ENCODE peak calls at places on chromosomes 12 and 14, in nine cellular contexts. Y is endothelial cell; U is fibroblast of the aortic adventitia; T is dorsolateral prefrontal cortex; X is gastrocnemius medialis; C is CD4-positive, alpha-beta T cell; S is keratinocyte; E is neural crest cell; W is psoas muscle. A is an unnamed sample.

GRCh38 chr12:50842637-50843493 is at the start of gene TMPRSS12:
- DNase-seq in S (no peak), E (no peak), W (no peak), U (no peak), T (no peak), C (no peak), X (no peak), Y (no peak), A (peak; percentile 55)

GRCh38 chr14:103418508-103418818 is 33.2 kb downstream of the MARK3 start:
- DNase-seq in S (no peak), C (no peak), E (no peak), U (peak; percentile 61), T (no peak), W (no peak), X (no peak), Y (no peak), A (no peak)

GRCh38 chr12:115672506-115673080 is 604.9 kb downstream of the MED13L start:
- DNase-seq in Y (no peak), E (no peak), C (no peak), X (no peak), S (no peak), U (no peak), T (no peak), W (no peak), A (no peak)

GRCh38 chr14:67359319-67359774 is 257 bp downstream of the ATP6V1D start:
- DNase-seq in Y (peak; percentile 39), S (no peak), U (peak; percentile 63), X (no peak), W (peak; percentile 56), T (no peak), C (no peak), E (no peak), A (no peak)

GRCh38 chr12:19669793-19670192 is 230.5 kb downstream of the AEBP2 start:
- DNase-seq in U (no peak), E (no peak), X (no peak), T (no peak), Y (no peak), S (no peak), W (no peak), C (no peak), A (no peak)

GRCh38 chr12:32083489-32083888 is 23.2 kb upstream of the BICD1 start:
- DNase-seq in S (no peak), C (no peak), X (no peak), T (no peak), W (no peak), E (no peak), U (peak; percentile 82), Y (no peak), A (no peak)

GRCh38 chr12:112822056-112822455 is 30.5 kb downstream of the RPH3A start:
- DNase-seq in E (no peak), T (no peak), C (no peak), S (no peak), X (no peak), W (no peak), U (no peak), Y (no peak), A (no peak)

GRCh38 chr12:87311206-87311605 is 718.0 kb downstream of the C12orf50 start:
- DNase-seq in C (no peak), S (no peak), W (no peak), E (no peak), X (no peak), Y (no peak), U (peak; percentile 40), T (no peak), A (no peak)

GRCh38 chr12:111586986-111587385 is 12.1 kb downstream of the ATXN2 start:
- DNase-seq in X (no peak), T (no peak), Y (no peak), W (no peak), S (no peak), E (no peak), C (no peak), U (no peak), A (no peak)

GRCh38 chr14:97224016-97224415 is 426.8 kb downstream of the VRK1 start:
- DNase-seq in E (no peak), W (no peak), X (no peak), S (no peak), C (no peak), T (no peak), U (no peak), Y (no peak), A (no peak)

GRCh38 chr12:4015225-4016076 is 142.3 kb upstream of the PARP11 start:
- DNase-seq in E (peak; percentile 12), S (no peak), X (no peak), U (no peak), T (no peak), Y (no peak), W (no peak), C (no peak), A (no peak)

GRCh38 chr12:6539276-6540134 is 5.2 kb downstream of the GAPDH start:
- DNase-seq in W (no peak), X (no peak), U (peak; percentile 27), S (no peak), E (no peak), Y (no peak), T (no peak), C (no peak), A (no peak)

GRCh38 chr12:101521136-101521535 is 46.0 kb downstream of the SPIC start:
- DNase-seq in T (no peak), U (no peak), W (no peak), S (no peak), Y (no peak), X (no peak), C (no peak), E (no peak), A (no peak)

GRCh38 chr14:73814158-73814557 is 37.5 kb upstream of the PTGR2 start:
- DNase-seq in X (no peak), W (no peak), S (no peak), U (no peak), E (no peak), T (no peak), Y (no peak), C (no peak), A (no peak)

GRCh38 chr14:71661441-71661840 is 270.8 kb upstream of the RGS6 start:
- DNase-seq in E (no peak), X (no peak), T (no peak), S (no peak), Y (no peak), U (no peak), W (no peak), C (no peak), A (no peak)

DNA sequence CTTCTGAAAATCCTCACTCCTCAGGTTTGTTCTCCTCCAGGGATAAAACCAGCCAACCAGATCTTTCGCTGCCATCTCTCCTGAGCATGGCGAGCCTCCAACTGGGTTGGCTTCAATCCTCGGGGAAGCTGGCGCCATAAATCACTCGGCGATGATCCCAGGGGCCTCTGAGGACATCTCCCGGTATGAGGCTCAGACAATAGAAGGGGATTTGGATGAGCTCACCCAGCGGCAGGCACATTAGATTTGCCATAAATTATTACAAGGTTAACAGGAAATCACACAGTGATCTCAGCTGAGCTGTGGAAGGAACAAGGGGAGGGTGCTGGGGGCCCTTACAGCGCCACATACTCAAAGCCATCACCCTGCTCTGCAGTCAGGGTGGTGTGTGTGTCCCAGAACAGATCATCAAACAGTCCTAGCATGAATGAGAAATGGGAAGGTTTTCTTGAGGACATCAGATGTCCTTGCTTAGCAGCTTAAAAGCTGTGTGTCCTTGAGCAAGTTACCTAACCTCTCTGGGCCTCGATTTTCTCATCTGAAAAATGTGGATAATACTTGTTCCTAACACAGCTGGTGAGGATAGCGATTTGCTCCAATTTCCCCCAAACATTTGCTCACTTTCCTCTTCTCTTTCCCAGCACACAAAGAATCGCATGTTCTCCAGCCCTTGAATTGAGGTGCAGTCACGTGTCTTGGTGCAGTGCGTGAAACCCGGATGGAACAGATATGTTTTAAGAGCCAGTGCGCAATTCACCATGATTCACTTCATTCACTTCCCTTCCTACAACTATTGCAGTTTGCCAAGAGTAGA is 142.8 kb downstream of the SCARB1 start:
- DNase-seq in U (peak; percentile 87), X (no peak), T (no peak), W (peak; percentile 73), S (no peak), Y (no peak), C (no peak), E (no peak), A (peak; percentile 52)
- TF ChIP-seq CTCF in U (no peak), X (no peak), T (no peak), W (no peak), S (no peak), Y (no peak), C (no peak), E (no peak), A (no peak)

DNA sequence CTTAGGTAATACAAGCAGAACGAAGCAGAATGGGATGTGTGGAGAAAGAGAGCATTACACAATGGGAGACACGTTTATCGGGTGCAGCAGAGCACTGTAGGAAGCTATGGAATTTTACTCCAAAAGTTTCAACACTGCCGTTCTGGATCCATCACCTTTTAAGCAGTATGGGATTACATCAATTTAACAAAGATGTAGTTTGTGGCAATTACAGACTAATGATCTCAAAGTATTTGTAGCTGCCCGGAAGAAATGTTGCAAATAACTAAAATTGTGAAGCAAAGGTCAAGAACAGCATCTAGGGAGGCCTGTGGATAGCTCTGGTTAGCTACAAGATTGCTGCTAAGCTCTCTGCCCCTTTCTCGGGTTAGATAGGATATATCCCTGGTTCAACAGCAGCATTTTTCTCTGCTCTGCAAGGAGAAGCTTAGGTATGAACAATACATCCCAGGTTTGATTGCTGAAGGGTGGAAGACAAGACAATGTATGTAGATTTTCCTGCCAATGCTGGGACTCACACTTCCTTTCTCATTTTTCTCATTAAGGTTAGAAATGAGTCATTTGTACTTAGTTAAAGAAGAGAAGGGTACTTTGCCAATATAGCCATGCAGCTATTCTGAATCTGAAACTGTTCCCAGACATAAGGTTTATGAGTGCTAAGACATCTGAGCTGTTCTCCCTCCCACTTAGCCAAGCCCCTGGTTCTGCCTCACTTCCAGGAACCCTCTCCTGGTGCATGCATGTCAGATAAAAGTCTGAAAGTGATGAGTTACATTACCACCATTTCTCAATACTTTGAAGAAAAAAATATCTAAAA is 75.0 kb upstream of the HIF1A start:
- DNase-seq in T (no peak), W (no peak), C (no peak), Y (no peak), U (peak; percentile 99), X (no peak), S (no peak), E (no peak), A (no peak)
- TF ChIP-seq CTCF in T (no peak), W (no peak), C (no peak), Y (no peak), U (peak; percentile 18), X (no peak), S (no peak), E (no peak), A (no peak)

DNA sequence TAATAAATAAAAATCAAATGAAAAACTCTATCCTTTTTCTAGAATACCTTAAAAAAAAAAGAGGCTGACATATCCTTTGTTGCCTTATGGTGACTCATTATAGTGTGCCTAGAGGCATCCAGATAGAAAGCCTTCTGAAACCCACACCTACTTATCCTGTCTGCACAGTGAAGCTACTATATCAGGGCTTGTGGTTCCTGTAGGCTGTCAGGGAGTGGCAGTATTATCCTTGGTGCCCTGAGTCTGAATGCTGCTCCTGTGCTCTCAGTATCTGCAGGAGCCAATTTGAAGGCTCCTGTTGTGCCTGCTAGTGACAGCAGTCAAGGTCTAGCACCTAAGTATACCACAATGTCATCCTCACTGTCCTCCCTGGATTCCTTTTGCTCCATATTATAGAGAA is 168.4 kb upstream of the AVPR1A start:
- DNase-seq in C (no peak), X (no peak), Y (no peak), T (no peak), S (peak; percentile 56), E (no peak), W (no peak), U (no peak), A (no peak)
- TF ChIP-seq CTCF in C (no peak), X (no peak), Y (no peak), T (no peak), S (no peak), E (no peak), W (no peak), U (no peak), A (no peak)

GRCh38 chr14:100275214-100275613 is 31.0 kb downstream of the SLC25A29 start:
- DNase-seq in X (no peak), C (no peak), U (no peak), E (no peak), S (no peak), Y (no peak), W (no peak), T (no peak), A (no peak)
- TF ChIP-seq CTCF in X (no peak), C (no peak), U (no peak), E (no peak), S (no peak), Y (no peak), W (no peak), T (no peak), A (no peak)

A was measured in mesothelial cell of epicardium.